ENCODE peak calls at places on chromosomes 1 and 21, in eight cellular contexts. F is adrenal gland, Y is body of pancreas, T is MCF 10A, C is mucosa of descending colon, Q is endothelial cell, H is glutamatergic neuron, M is GM10248. Z is an unnamed sample.

GRCh38 chr1:51627672-51628071 is 10.8 kb downstream of the OSBPL9 start:
- DNase-seq in H (no peak), M (peak), Q (no peak), T (peak), Y (no peak), F (no peak), C (no peak), Z (peak)

GRCh38 chr1:9689971-9690381 is 38.4 kb downstream of the PIK3CD start:
- DNase-seq in Y (peak), M (no peak), C (peak), T (no peak), Q (peak), F (peak), H (peak), Z (no peak)

GRCh38 chr1:39214998-39215873 is 10.7 kb downstream of the MACF1 start:
- DNase-seq in T (no peak), Q (no peak), H (no peak), F (no peak), M (peak), Y (peak), C (no peak), Z (peak)

GRCh38 chr1:201530741-201531521 is 8.0 kb upstream of the NAV1 start:
- DNase-seq in Y (peak), M (peak), H (peak), F (peak), Q (peak), T (peak), C (peak), Z (peak)

GRCh38 chr1:150156868-150157603 is 7.3 kb downstream of the PLEKHO1 start:
- DNase-seq in T (no peak), Q (no peak), F (no peak), Y (no peak), C (no peak), M (no peak), H (no peak), Z (peak)

GRCh38 chr1:47859092-47859743 is 138.0 kb downstream of the TRABD2B start:
- DNase-seq in Q (no peak), C (no peak), F (no peak), T (no peak), H (no peak), Y (no peak), M (no peak), Z (no peak)

GRCh38 chr1:8076171-8076570 is 50.1 kb upstream of the ERRFI1 start:
- DNase-seq in F (no peak), Q (no peak), T (no peak), H (no peak), M (no peak), C (no peak), Y (peak), Z (no peak)

GRCh38 chr1:28194326-28195035 is 18.0 kb upstream of the PTAFR start:
- DNase-seq in H (no peak), T (no peak), Y (no peak), F (no peak), Q (no peak), M (no peak), C (no peak), Z (no peak)

GRCh38 chr1:149848340-149848771 is 51.0 kb upstream of the BOLA1 start:
- DNase-seq in M (no peak), Y (no peak), F (no peak), Q (peak), H (no peak), T (peak), C (no peak), Z (no peak)

GRCh38 chr21:44487831-44488230 is 32.5 kb downstream of the LRRC3 start:
- DNase-seq in T (peak), Y (no peak), H (no peak), C (no peak), F (no peak), M (no peak), Q (no peak), Z (peak)

GRCh38 chr1:156703336-156703735 is 2.0 kb downstream of the CRABP2 start:
- DNase-seq in C (no peak), F (no peak), Y (no peak), T (peak), M (no peak), Q (no peak), H (no peak), Z (no peak)

GRCh38 chr1:156704166-156704711 is 1.1 kb downstream of the CRABP2 start:
- DNase-seq in Y (no peak), T (no peak), F (no peak), C (no peak), M (no peak), Q (no peak), H (no peak), Z (no peak)

GRCh38 chr1:156705321-156705917 is at the start of gene CRABP2:
- DNase-seq in C (peak), H (peak), F (peak), Q (peak), Y (no peak), M (no peak), T (no peak), Z (no peak)

GRCh38 chr1:156704930-156705320 is 458 bp downstream of the CRABP2 start:
- DNase-seq in Y (peak), C (peak), H (peak), F (peak), T (peak), Q (no peak), M (no peak), Z (peak)

DNA sequence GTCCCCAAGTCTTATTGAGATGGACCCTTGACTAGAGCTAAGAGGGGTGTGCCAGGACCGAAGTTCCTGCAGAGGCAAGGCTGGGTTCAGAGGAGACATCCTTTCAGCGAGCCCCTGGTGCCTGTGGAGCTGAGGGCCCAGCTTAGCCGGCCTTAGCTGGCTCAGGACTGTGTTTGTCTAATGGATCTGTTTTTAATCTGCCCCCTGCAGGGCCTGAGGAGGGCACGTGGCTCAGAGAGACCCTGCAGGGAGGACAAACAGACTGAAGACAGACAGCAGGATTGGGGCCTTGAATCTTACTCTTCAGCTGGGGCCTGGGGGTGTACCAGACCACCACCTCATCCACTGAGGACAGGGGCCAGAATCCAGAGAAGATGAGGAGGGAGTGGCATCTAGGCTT is 1.6 kb downstream of the CRABP2 start:
- DNase-seq in C (no peak), F (no peak), Q (no peak), H (no peak), Y (no peak), T (no peak), M (no peak), Z (no peak)
- TF ChIP-seq CTCF in C (no peak), F (no peak), Q (no peak), H (no peak), Y (no peak), T (no peak), M (no peak), Z (no peak)

DNA sequence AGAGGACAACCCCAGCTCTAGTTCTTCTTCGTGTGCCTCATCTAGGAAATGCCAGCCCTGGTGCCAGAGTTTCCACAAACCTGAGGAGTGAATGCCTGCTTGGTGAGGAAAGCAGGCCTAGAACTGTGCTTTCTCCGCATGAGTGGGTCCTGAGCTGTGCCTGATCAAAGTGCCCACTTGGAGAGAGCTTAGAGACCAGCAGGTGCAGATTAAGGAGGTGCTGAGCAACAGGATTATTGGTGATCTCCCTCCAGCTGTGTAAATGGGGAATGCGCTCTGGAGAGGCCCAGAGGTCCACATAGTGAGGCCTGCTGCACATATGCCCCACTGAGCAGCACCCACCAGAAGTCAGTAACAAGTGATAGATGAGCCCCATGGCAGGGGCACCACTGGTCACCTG is 127.3 kb upstream of the ZC3H12A start:
- DNase-seq in F (no peak), M (no peak), C (no peak), Q (no peak), Y (peak), T (no peak), H (no peak), Z (no peak)
- TF ChIP-seq CTCF in F (no peak), M (no peak), C (no peak), Q (no peak), Y (no peak), T (no peak), H (no peak), Z (no peak)

GRCh38 chr1:152777510-152778137 is 2.7 kb downstream of the LCE1F start:
- DNase-seq in T (peak), M (no peak), Y (no peak), Q (peak), F (no peak), C (no peak), H (peak), Z (peak)
- TF ChIP-seq CTCF in T (peak), M (peak), Y (no peak), Q (peak), F (no peak), C (no peak), H (no peak), Z (peak)

GRCh38 chr1:248884632-248885295 is 21.3 kb upstream of the PGBD2 start:
- DNase-seq in C (no peak), Q (no peak), M (no peak), H (no peak), F (no peak), Y (no peak), T (no peak), Z (no peak)
- TF ChIP-seq CTCF in C (no peak), Q (peak), M (no peak), H (no peak), F (no peak), Y (no peak), T (no peak), Z (peak)

DNA sequence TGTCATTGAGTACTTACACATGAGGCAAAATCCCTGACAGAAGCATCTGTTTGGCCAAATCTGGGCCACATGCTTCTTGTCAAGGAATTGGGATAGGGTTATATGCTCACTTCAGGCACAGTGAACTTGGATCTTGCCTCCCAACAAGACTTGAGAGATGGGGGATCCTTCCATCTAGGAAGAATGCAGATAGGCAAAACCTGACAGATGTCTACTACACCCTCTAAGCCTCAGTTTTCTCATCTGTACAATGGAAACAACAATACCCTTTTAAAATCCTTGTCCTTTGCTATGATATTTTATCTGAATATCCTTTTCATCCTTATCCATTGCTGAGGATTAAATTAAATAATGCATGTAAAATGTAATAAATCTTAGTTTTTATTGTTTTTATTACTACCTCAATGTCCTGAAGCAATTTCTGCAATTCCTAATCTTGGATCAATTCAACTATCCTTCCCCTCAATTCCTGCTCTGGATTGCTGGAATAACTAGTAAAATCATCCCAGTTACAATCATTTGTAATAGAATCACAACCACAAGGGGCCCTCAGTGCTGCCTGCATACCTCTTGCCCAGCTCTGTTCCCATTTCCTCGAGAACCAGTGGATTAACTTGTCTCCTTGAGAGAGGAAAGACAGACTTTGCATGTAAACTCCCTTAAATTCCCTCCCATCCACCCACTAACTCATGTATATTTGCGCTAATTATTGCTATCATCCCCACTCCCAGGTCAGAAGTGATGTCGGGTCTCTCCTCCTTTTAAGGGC is 8.1 kb upstream of the XPR1 start:
- DNase-seq in F (no peak), Y (peak), M (no peak), T (peak), H (no peak), Q (peak), C (no peak), Z (peak)
- TF ChIP-seq CTCF in F (peak), Y (no peak), M (no peak), T (no peak), H (no peak), Q (no peak), C (no peak), Z (peak)

DNA sequence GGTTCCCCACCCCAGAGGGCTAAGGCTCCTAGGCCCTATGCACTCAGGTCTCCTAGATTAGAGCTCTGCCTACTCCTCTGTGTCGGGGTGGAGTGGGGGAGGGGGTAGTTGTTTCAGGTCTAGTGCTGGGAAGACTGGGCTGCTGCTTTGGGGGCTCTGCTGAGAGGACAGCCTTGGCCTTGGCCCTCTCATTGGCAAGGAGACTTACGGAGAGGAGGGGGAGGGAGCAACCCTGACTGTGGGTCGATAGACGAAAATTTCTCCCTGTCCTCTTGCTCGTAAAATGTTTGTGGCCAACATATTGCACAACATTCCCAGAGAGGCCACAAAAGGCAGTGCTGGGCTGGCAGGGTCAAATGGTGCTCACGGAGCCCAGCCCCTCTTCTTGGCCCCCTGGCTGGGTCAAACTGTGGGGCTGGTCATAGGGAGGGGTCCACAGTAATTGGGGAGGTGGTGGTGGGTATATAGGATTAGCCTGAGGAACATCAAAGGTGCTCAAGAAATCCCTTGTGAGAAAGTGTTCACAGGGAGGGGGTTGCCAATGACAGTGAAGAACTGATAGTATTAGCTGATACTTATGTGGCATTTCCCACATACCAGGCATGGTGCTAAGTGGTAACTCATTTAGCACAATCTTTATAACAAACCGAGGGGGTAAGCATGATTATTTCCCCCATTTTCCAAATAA is 8.5 kb upstream of the DMBX1 start:
- DNase-seq in C (no peak), Q (no peak), T (peak), M (no peak), H (no peak), Y (no peak), F (no peak), Z (no peak)
- TF ChIP-seq CTCF in C (no peak), Q (no peak), T (no peak), M (no peak), H (no peak), Y (no peak), F (no peak), Z (no peak)

DNA sequence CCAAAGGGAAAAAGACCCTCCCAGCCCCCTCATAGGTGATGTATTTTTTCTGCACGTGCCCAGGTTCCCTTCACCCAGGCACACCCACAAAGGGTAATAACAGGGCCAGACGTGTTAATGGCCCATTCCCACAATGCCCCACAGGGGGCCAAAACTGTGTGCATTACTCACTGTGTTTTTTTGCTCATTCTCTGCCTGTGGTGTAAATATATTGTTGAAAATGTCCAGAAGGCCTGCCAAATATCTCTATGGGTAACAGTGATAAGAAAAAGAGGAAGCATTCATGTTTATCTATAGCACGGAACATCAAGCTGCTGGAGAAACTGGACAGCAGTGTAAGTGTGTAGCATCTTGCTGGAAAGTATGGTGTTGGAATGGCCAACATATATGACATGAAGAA is 21.9 kb downstream of the RHEX start:
- DNase-seq in F (no peak), M (no peak), Y (no peak), T (no peak), H (no peak), C (no peak), Q (no peak), Z (no peak)
- TF ChIP-seq CTCF in F (no peak), M (no peak), Y (no peak), T (no peak), H (peak), C (no peak), Q (peak), Z (peak)